ENCODE peak calls at places on chromosomes 16 and 17, in five cellular contexts. B is fibroblast of lung, N is aorta, Z is left lung, C is adrenal gland. Q is an unnamed sample.

GRCh38 chr16:20310421-20311395 is 16.6 kb downstream of the GP2 start:
- DNase-seq in B (no peak), C (no peak), Z (no peak), N (no peak), Q (no peak)

GRCh38 chr17:43020789-43021738 is 1.1 kb downstream of the VAT1 start:
- DNase-seq in N (peak), C (peak), Z (peak), B (peak), Q (peak)

GRCh38 chr16:72740346-72740745 is 307.6 kb downstream of the ZFHX3 start:
- DNase-seq in B (peak), Z (no peak), C (no peak), N (no peak), Q (no peak)

GRCh38 chr16:85562102-85562786 is 50.9 kb upstream of the GSE1 start:
- DNase-seq in N (no peak), Z (no peak), B (no peak), C (no peak), Q (no peak)

GRCh38 chr17:65283704-65284103 is 146.5 kb downstream of the RGS9 start:
- DNase-seq in Z (no peak), B (peak), N (no peak), C (no peak), Q (no peak)

GRCh38 chr16:50517450-50518252 is 30.5 kb upstream of the NKD1 start:
- DNase-seq in N (no peak), C (no peak), Z (no peak), B (no peak), Q (no peak)

GRCh38 chr17:59439261-59439660 is 107.8 kb downstream of the YPEL2 start:
- DNase-seq in N (no peak), Z (no peak), B (no peak), C (no peak), Q (no peak)

GRCh38 chr17:68198931-68199836 is 48.7 kb upstream of the AMZ2 start:
- DNase-seq in C (no peak), Z (no peak), B (no peak), N (peak), Q (no peak)

GRCh38 chr17:45143767-45144198 is 4.5 kb upstream of the HEXIM1 start:
- DNase-seq in Z (peak), N (peak), C (peak), B (peak), Q (peak)

GRCh38 chr17:56902350-56902749 is 11.5 kb downstream of the TRIM25 start:
- DNase-seq in N (no peak), C (no peak), Z (no peak), B (peak), Q (no peak)

GRCh38 chr16:27161398-27161797 is 41.9 kb upstream of the KDM8 start:
- DNase-seq in Z (no peak), C (no peak), B (no peak), N (no peak), Q (no peak)

GRCh38 chr17:80812362-80813088 is 179.1 kb upstream of the CHMP6 start:
- DNase-seq in B (no peak), Z (peak), N (peak), C (no peak), Q (no peak)

GRCh38 chr16:57357330-57358151 is 1.0 kb upstream of the CCL22 start:
- DNase-seq in C (no peak), Z (no peak), B (no peak), N (no peak), Q (no peak)

GRCh38 chr16:2196162-2196980 is at the start of gene CASKIN1:
- DNase-seq in B (peak), Z (no peak), N (no peak), C (no peak), Q (no peak)

GRCh38 chr16:2428787-2429036 is 535 bp upstream of the CCNF start:
- DNase-seq in C (no peak), B (no peak), N (no peak), Z (no peak), Q (no peak)

GRCh38 chr17:47305302-47305923 is 18.3 kb upstream of the EFCAB13 start:
- DNase-seq in C (no peak), N (no peak), B (peak), Z (no peak), Q (peak)

GRCh38 chr17:5545051-5545987 is 39.0 kb downstream of the NLRP1 start:
- DNase-seq in Z (no peak), N (no peak), C (no peak), B (peak), Q (peak)

GRCh38 chr17:38571833-38572274 is 33.9 kb downstream of the SRCIN1 start:
- DNase-seq in B (no peak), C (no peak), Z (no peak), N (no peak), Q (no peak)

GRCh38 chr16:25045696-25046381 is 30.7 kb upstream of the ARHGAP17 start:
- DNase-seq in Z (no peak), C (no peak), N (no peak), B (peak), Q (no peak)

GRCh38 chr17:81926451-81927144 is 937 bp downstream of the MAFG start:
- DNase-seq in B (peak), N (peak), Z (peak), C (peak), Q (peak)

GRCh38 chr17:64769712-64770111 is 107.6 kb upstream of the SMURF2 start:
- DNase-seq in Z (no peak), B (no peak), C (no peak), N (peak), Q (no peak)

GRCh38 chr16:3651461-3652372 is 2.8 kb upstream of the DNASE1 start:
- DNase-seq in N (peak), C (peak), Z (no peak), B (no peak), Q (no peak)

DNA sequence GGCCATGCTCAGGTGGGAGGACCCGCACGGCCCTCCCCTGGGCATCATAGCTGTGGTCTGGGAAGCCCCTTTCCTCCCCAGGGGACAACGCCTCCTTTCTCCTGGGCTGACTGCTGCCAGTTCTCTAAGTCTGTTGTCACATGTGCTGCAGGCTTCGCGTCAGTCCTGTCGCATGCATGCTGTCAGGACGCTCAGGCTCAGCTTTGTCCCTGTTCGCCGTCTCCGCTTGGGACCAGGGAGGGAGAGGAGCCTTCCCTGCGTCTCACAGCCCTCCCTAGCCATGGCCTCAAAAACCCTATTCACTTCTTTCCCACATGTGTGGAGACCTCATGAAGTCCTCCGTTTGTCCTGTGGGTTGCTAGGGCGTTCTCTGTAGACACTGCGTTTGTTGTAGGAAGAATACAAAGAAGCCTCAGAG is 21.4 kb downstream of the LDHD start:
- DNase-seq in N (no peak), Z (no peak), C (no peak), B (no peak), Q (no peak)
- H3K27ac ChIP-seq in N (no peak), Z (no peak), C (no peak), B (no peak), Q (no peak)

GRCh38 chr16:81831722-81832126 is 52.6 kb downstream of the PLCG2 start:
- DNase-seq in Z (peak), B (peak), N (peak), C (peak), Q (no peak)

GRCh38 chr16:81836279-81837054 is 57.4 kb downstream of the PLCG2 start:
- DNase-seq in B (no peak), C (no peak), N (no peak), Z (no peak), Q (no peak)

GRCh38 chr16:81834868-81835267 is 55.8 kb downstream of the PLCG2 start:
- DNase-seq in C (no peak), N (no peak), Z (no peak), B (no peak), Q (no peak)

GRCh38 chr16:81832801-81833547 is 53.9 kb downstream of the PLCG2 start:
- DNase-seq in Z (no peak), C (no peak), B (no peak), N (no peak), Q (no peak)

DNA sequence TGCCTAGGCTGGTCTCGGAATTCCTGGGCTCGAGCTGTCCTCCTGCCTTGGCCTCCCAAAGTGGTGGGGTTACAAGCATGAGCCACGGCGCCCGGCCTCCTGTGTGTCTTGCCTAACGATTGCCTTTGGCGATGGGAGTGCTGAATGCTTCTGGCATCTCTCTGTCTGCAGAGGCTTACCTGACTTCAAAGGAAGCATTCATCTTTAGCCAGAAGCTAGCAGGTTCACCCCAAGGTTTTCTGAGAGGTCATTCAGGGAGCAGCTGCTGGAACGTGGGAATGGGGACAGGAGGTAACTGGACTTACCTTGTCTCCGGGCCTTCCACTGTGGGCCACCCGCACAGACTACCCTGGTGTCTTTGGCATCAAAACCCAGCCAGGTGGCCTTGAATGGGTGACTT is 54.7 kb downstream of the PLCG2 start:
- DNase-seq in B (no peak), Z (no peak), N (no peak), C (no peak), Q (no peak)
- H3K27ac ChIP-seq in B (no peak), Z (no peak), N (no peak), C (no peak), Q (no peak)

DNA sequence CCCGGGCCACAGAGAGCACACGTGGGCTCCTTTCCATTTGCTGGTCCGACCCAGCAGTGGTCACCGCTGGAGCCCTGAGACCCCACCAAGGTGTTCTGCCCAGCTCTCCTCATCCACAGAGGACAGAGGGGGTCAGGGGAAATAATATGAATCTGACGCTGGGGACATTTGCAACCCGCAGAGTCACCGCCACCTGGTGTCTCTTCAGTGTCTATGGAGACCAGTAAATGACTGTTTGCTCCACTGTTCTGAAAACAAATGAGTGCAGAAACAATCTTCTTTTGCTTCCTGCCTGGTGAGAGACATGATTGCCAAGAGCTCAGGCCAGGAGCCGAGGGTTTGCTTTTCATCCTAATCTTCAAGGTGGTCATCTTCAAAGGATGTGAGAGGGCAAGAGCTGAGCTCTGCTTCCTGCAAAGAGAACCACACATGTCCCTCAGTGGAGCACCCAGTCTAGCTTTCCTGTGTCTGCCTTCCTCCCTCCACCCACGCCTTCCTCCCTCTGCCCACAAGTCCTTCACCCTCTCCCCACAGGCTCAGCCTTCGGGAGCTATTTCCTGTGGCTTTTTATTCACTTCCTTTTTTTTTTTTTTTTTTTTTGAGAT is 14.7 kb upstream of the KLHDC4 start:
- DNase-seq in C (peak), N (no peak), B (peak), Z (peak), Q (no peak)
- H3K27ac ChIP-seq in C (peak), N (no peak), B (no peak), Z (peak), Q (no peak)

GRCh38 chr17:78180508-78180907 is 6.3 kb downstream of the TK1 start:
- DNase-seq in B (no peak), C (no peak), Z (no peak), N (no peak), Q (no peak)
- H3K27ac ChIP-seq in B (no peak), C (no peak), Z (peak), N (no peak), Q (no peak)

Q was measured in SJCRH30.